ENCODE peak calls at places on chromosomes 5 and 9, in five cellular contexts. S is T-cell, X is KG1, Y is erythroblast, J is GM20000. W is an unnamed sample.
A peak's percentile ranks its signal among the peaks of the same experiment; 100 is the strongest.

GRCh38 chr9:131366745-131367401 is 27.0 kb upstream of the PRRC2B start:
- DNase-seq in S (no peak), X (no peak), Y (no peak), J (no peak), W (no peak)

GRCh38 chr5:57499262-57500050 is 16.8 kb upstream of the ACTBL2 start:
- DNase-seq in S (no peak), X (peak; percentile 6), Y (peak; percentile 62), J (peak; percentile 37), W (no peak)

GRCh38 chr9:130607640-130608420 is 28.5 kb downstream of the FUBP3 start:
- DNase-seq in S (no peak), X (no peak), Y (no peak), J (no peak), W (no peak)

GRCh38 chr5:104498281-104498680 is 935.7 kb upstream of the NUDT12 start:
- DNase-seq in S (no peak), X (no peak), Y (no peak), J (no peak), W (no peak)

GRCh38 chr9:87088621-87089020 is 141.3 kb upstream of the GAS1 start:
- DNase-seq in S (no peak), X (no peak), Y (no peak), J (no peak), W (no peak)

GRCh38 chr5:38434981-38435710 is 121.3 kb downstream of the LIFR start:
- DNase-seq in S (no peak), X (no peak), Y (no peak), J (no peak), W (no peak)

GRCh38 chr9:84137968-84138367 is 157.4 kb downstream of the RMI1 start:
- DNase-seq in S (no peak), X (no peak), Y (no peak), J (no peak), W (no peak)

GRCh38 chr9:7363777-7364477 is 435.7 kb downstream of the DMAC1 start:
- DNase-seq in S (no peak), X (no peak), Y (no peak), J (no peak), W (no peak)

GRCh38 chr9:22389271-22389670 is 57.4 kb upstream of the DMRTA1 start:
- DNase-seq in S (no peak), X (no peak), Y (no peak), J (no peak), W (no peak)

GRCh38 chr5:167851416-167851815 is 440.0 kb upstream of the WWC1 start:
- DNase-seq in S (no peak), X (no peak), Y (no peak), J (no peak), W (no peak)

GRCh38 chr9:131319486-131319885 is 30.0 kb downstream of the PLPP7 start:
- DNase-seq in S (no peak), X (no peak), Y (no peak), J (no peak), W (no peak)

GRCh38 chr9:37800631-37801286 is at the start of gene DCAF10:
- DNase-seq in S (peak; percentile 81), X (peak; percentile 72), Y (peak; percentile 94), J (peak; percentile 94), W (peak; percentile 79)

GRCh38 chr5:148452499-148453193 is 68.9 kb downstream of the FBXO38 start:
- DNase-seq in S (no peak), X (no peak), Y (no peak), J (no peak), W (no peak)

GRCh38 chr5:2017540-2018389 is 135.0 kb upstream of the IRX4 start:
- DNase-seq in S (no peak), X (peak; percentile 10), Y (peak; percentile 55), J (peak; percentile 64), W (no peak)

GRCh38 chr5:127930311-127930710 is 153.3 kb upstream of the SLC12A2 start:
- DNase-seq in S (no peak), X (no peak), Y (no peak), J (no peak), W (no peak)

GRCh38 chr9:94649100-94649855 is 10.0 kb upstream of the FBP1 start:
- DNase-seq in S (no peak), X (no peak), Y (no peak), J (no peak), W (no peak)

GRCh38 chr5:82635561-82636288 is 357.6 kb upstream of the RPS23 start:
- DNase-seq in S (no peak), X (no peak), Y (no peak), J (no peak), W (no peak)

GRCh38 chr5:54695198-54695966 is 177.8 kb downstream of the SNX18 start:
- DNase-seq in S (no peak), X (no peak), Y (no peak), J (no peak), W (no peak)